ENCODE peak calls at places on chromosomes 6 and 20, in six cellular contexts. Q, E, R, K, J and B are unnamed samples. For H3K4me1, the result is how much of the 10 kb centered on the place peaks cover.

GRCh38 chr6:157951828-157952227 is 29.8 kb upstream of the SYNJ2 start:
- DNase-seq in Q (no peak), E (no peak), R (no peak), K (no peak), J (no peak), B (no peak)

GRCh38 chr6:15945593-15946159 is 183.2 kb upstream of the MYLIP start:
- DNase-seq in Q (no peak), E (no peak), R (no peak), K (peak), J (no peak), B (no peak)

GRCh38 chr6:75563032-75563431 is 38.6 kb upstream of the SENP6 start:
- DNase-seq in Q (peak), E (peak), R (peak), K (peak), J (no peak), B (no peak)

GRCh38 chr6:4155848-4156466 is 20.6 kb upstream of the ECI2 start:
- DNase-seq in Q (peak), E (peak), R (peak), K (peak), J (peak), B (peak)

GRCh38 chr6:24238700-24239099 is 112.7 kb downstream of the NRSN1 start:
- DNase-seq in Q (no peak), E (no peak), R (no peak), K (no peak), J (no peak), B (no peak)

GRCh38 chr6:83908813-83909212 is 49.3 kb downstream of the CYB5R4 start:
- DNase-seq in Q (no peak), E (no peak), R (no peak), K (no peak), J (no peak), B (no peak)

GRCh38 chr6:136334853-136335252 is 45.2 kb upstream of the BCLAF1 start:
- DNase-seq in Q (no peak), E (no peak), R (peak), K (no peak), J (no peak), B (peak)

GRCh38 chr6:42532038-42532669 is 31.7 kb upstream of the UBR2 start:
- DNase-seq in Q (peak), E (peak), R (peak), K (peak), J (no peak), B (peak)

GRCh38 chr6:50236164-50236563 is 186.4 kb upstream of the DEFB112 start:
- DNase-seq in Q (no peak), E (no peak), R (no peak), K (no peak), J (no peak), B (no peak)

GRCh38 chr6:79158856-79159516 is 75.5 kb downstream of the HMGN3 start:
- DNase-seq in Q (no peak), E (no peak), R (no peak), K (no peak), J (no peak), B (no peak)

GRCh38 chr6:160933256-160933655 is 58.3 kb upstream of the MAP3K4 start:
- DNase-seq in Q (no peak), E (no peak), R (peak), K (no peak), J (no peak), B (no peak)

GRCh38 chr6:17865243-17865642 is 122.2 kb downstream of the KIF13A start:
- DNase-seq in Q (no peak), E (no peak), R (no peak), K (no peak), J (no peak), B (no peak)

GRCh38 chr6:125346143-125346925 is 44.6 kb upstream of the HDDC2 start:
- DNase-seq in Q (no peak), E (peak), R (peak), K (no peak), J (peak), B (no peak)

GRCh38 chr6:113732384-113732966 is 124.7 kb upstream of the MARCKS start:
- DNase-seq in Q (no peak), E (no peak), R (no peak), K (peak), J (peak), B (no peak)

GRCh38 chr6:16785496-16785895 is 24.2 kb upstream of the ATXN1 start:
- DNase-seq in Q (no peak), E (no peak), R (no peak), K (no peak), J (no peak), B (no peak)

GRCh38 chr6:34027445-34027936 is 118.4 kb downstream of the GRM4 start:
- DNase-seq in Q (peak), E (peak), R (peak), K (peak), J (peak), B (peak)

GRCh38 chr20:46350201-46350985 is 42.1 kb upstream of the CDH22 start:
- DNase-seq in Q (no peak), E (peak), R (peak), K (peak), J (no peak), B (no peak)

GRCh38 chr6:135675862-135676261 is 175.6 kb upstream of the PDE7B start:
- DNase-seq in Q (peak), E (peak), R (peak), K (peak), J (no peak), B (peak)

GRCh38 chr6:16473908-16474791 is 235.8 kb downstream of the GMPR start:
- DNase-seq in Q (peak), E (no peak), R (no peak), K (no peak), J (no peak), B (no peak)

GRCh38 chr6:82030761-82031160 is 216.8 kb downstream of the IBTK start:
- DNase-seq in Q (no peak), E (no peak), R (no peak), K (no peak), J (no peak), B (no peak)

GRCh38 chr6:21769973-21770372 is 176.4 kb downstream of the SOX4 start:
- DNase-seq in Q (no peak), E (no peak), R (no peak), K (no peak), J (no peak), B (no peak)

GRCh38 chr6:72966628-72967280 is 258.5 kb downstream of the KHDC1L start:
- DNase-seq in Q (no peak), E (no peak), R (no peak), K (peak), J (no peak), B (no peak)

GRCh38 chr20:48623176-48623905 is 204.5 kb downstream of the PREX1 start:
- DNase-seq in Q (no peak), E (no peak), R (no peak), K (no peak), J (no peak), B (no peak)

GRCh38 chr6:38459291-38459690 is 180.4 kb downstream of the BTBD9 start:
- DNase-seq in Q (no peak), E (no peak), R (no peak), K (peak), J (no peak), B (no peak)

GRCh38 chr6:128491643-128492206 is 28.7 kb downstream of the PTPRK start:
- DNase-seq in Q (no peak), E (no peak), R (no peak), K (peak), J (peak), B (no peak)

GRCh38 chr6:834879-835278 is 141.9 kb upstream of the EXOC2 start:
- DNase-seq in Q (no peak), E (no peak), R (no peak), K (no peak), J (no peak), B (no peak)

GRCh38 chr6:16519265-16520242 is 241.7 kb downstream of the ATXN1 start:
- DNase-seq in Q (no peak), E (no peak), R (peak), K (peak), J (no peak), B (no peak)

GRCh38 chr6:30071081-30071818 is 4.3 kb downstream of the PPP1R11 start:
- DNase-seq in Q (peak), E (no peak), R (peak), K (peak), J (peak), B (no peak)

GRCh38 chr20:63578224-63579016 is 4.4 kb upstream of the HELZ2 start:
- DNase-seq in Q (no peak), E (peak), R (no peak), K (no peak), J (no peak), B (peak)

GRCh38 chr6:25202505-25202904 is 76.7 kb upstream of the CARMIL1 start:
- DNase-seq in Q (no peak), E (no peak), R (no peak), K (peak), J (no peak), B (no peak)

GRCh38 chr6:149419696-149420404 is 19.8 kb downstream of the SUMO4 start:
- DNase-seq in Q (no peak), E (no peak), R (no peak), K (no peak), J (no peak), B (no peak)

GRCh38 chr20:3935295-3935955 is 46.2 kb downstream of the PANK2 start:
- DNase-seq in Q (no peak), E (no peak), R (no peak), K (no peak), J (peak), B (no peak)

GRCh38 chr6:140203611-140204553 is 829.4 kb upstream of the CITED2 start:
- DNase-seq in Q (no peak), E (no peak), R (no peak), K (peak), J (no peak), B (no peak)

GRCh38 chr20:59520814-59521213 is 83.5 kb upstream of the PHACTR3 start:
- DNase-seq in Q (no peak), E (no peak), R (no peak), K (no peak), J (no peak), B (no peak)

GRCh38 chr6:88134575-88134974 is 31.6 kb downstream of the CNR1 start:
- DNase-seq in Q (no peak), E (no peak), R (no peak), K (no peak), J (no peak), B (no peak)

GRCh38 chr6:32969685-32970412 is 1.5 kb downstream of the BRD2 start:
- DNase-seq in Q (peak), E (peak), R (peak), K (peak), J (peak), B (peak)

GRCh38 chr20:50729925-50730764 is 1.2 kb upstream of the PARD6B start:
- DNase-seq in Q (no peak), E (no peak), R (peak), K (peak), J (no peak), B (no peak)

GRCh38 chr20:41594514-41595322 is 23.5 kb downstream of the CHD6 start:
- DNase-seq in Q (no peak), E (no peak), R (no peak), K (no peak), J (no peak), B (no peak)

GRCh38 chr6:36634317-36634716 is 40.2 kb downstream of the SRSF3 start:
- DNase-seq in Q (no peak), E (no peak), R (no peak), K (peak), J (no peak), B (no peak)

DNA sequence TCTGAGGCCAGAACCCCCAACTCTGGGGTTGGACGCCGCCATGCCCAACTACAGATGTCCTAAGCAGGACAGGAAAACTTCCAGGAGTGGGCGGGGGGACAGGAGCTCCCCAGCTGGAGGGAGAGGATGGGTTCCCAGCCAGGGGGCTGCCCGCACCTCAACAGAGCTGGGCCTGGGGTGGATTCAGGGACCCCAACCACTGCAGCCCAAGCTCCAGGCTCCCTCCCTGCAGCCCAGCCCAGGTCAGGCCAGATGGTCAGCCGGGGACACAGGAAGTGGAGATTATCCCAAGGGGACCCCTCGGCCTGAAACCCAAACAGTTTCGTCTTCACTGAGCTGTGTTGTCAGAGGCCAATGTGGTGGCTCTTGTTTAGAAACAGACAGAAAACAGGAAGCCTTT is 9.4 kb downstream of the LAMA5 start:
- DNase-seq in Q (no peak), E (no peak), R (no peak), K (no peak), J (no peak), B (no peak)
- H3K4me1 ChIP-seq in Q (under half), E (half or more), R (under half), K (under half), J (half or more), B (under half)

GRCh38 chr6:63675138-63675537 is 39.5 kb downstream of the PHF3 start:
- DNase-seq in Q (no peak), E (no peak), R (no peak), K (no peak), J (no peak), B (no peak)
- H3K4me1 ChIP-seq in Q (half or more), E (half or more), R (half or more), K (under half), J (under half), B (under half)

DNA sequence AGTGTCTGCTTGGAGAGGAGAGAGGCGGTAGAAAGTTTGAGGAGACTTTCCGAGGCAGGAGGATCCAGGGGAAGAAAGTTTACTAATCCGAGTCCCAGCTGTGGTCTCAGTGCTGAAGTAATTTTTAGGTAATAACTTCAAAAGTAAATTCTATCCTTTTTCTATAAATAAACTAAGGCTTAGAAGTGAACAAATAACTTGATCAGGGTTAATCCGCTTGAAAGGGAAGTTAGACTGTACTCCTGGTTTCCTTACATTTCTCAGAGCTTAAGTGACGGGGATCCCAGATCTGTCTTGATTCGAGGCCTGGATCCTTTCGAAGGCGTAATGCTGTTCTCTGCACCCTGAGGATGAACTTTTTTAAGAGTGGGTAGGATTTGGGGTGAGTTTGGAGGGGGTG is 2.6 kb downstream of the STK35 start:
- DNase-seq in Q (no peak), E (no peak), R (no peak), K (no peak), J (no peak), B (no peak)
- H3K4me1 ChIP-seq in Q (half or more), E (under half), R (under half), K (under half), J (half or more), B (under half)

DNA sequence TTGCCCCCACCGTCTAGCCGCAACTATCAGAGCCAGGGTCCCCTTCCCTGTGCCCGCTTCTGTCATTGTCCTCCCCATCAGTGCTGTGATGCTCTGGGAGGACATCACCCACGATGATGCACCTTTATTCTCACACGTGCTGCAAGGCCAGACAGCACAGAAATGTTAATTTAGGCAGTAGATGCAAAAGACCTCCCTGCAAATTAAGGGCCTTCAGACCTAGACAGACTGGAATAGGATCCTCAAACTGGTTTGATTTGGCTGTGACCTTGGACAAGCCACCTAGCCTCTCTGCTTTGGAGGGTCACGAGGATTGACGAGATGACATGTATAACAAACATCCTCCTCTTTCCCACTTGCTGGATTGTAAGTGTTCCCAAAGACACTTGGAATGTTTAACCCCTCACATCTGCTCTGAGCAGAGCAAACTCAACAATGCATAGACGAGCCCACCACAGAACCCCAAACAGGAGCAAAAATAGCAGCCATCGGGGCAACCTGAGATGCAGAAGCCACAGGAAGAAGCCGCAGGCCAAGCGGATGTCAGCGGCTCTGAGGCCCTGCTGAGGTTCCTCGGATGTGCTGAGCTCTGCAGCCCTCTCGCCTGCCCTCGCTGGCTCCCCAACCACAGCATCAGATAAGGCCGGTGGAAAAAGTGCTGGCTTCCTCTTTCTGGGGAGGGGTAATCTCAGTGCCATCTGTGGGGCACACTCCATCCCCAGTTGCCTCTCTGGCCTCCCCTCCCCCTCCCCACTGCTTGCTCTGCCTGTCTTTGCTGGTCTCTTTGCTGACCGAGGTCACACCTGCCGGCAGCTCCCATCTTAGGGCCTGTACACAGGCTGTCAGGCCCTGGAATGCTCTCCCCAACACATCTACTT is 35.3 kb downstream of the TOX2 start:
- DNase-seq in Q (peak), E (peak), R (no peak), K (peak), J (peak), B (peak)
- H3K4me1 ChIP-seq in Q (half or more), E (under half), R (under half), K (under half), J (under half), B (half or more)

GRCh38 chr20:32460231-32460630 is 102.1 kb downstream of the ASXL1 start:
- DNase-seq in Q (no peak), E (no peak), R (no peak), K (no peak), J (no peak), B (no peak)
- H3K4me1 ChIP-seq in Q (under half), E (under half), R (under half), K (under half), J (under half), B (under half)